ENCODE peak calls at places on chromosomes 11 and 22, in ten cellular contexts. One of them, this sample, is unnamed.

GRCh38 chr11:30987819-30988218 is 381.7 kb downstream of the DCDC1 start:
- DNase-seq in mucosa of descending colon: no peak
- DNase-seq in astrocyte of the spinal cord: no peak
- DNase-seq in SK-N-DZ: no peak
- DNase-seq in RCC 7860: no peak
- DNase-seq in NCI-H748 treated with DMSO at 0.1 percent for 48 hours: no peak
- DNase-seq in NB4: no peak
- DNase-seq in endothelial cell: no peak
- DNase-seq in NCI-H2029 treated with DMSO at 0.1 percent for 48 hours: no peak
- DNase-seq in stimulated activated CD8-positive, alpha-beta memory T cell treated with anti-CD3 and anti-CD28 coated beads, Interleukin-15, amount 100 ng/mL, for 4 hours: no peak
- DNase-seq in this sample: no peak

GRCh38 chr22:49464024-49464423 is 363.6 kb downstream of the BRD1 start:
- DNase-seq in RCC 7860: no peak
- DNase-seq in mucosa of descending colon: no peak
- DNase-seq in NCI-H2029 treated with DMSO at 0.1 percent for 48 hours: peak
- DNase-seq in NCI-H748 treated with DMSO at 0.1 percent for 48 hours: peak
- DNase-seq in endothelial cell: no peak
- DNase-seq in SK-N-DZ: no peak
- DNase-seq in stimulated activated CD8-positive, alpha-beta memory T cell treated with anti-CD3 and anti-CD28 coated beads, Interleukin-15, amount 100 ng/mL, for 4 hours: no peak
- DNase-seq in NB4: no peak
- DNase-seq in astrocyte of the spinal cord: no peak
- DNase-seq in this sample: no peak

GRCh38 chr22:34812631-34813030 is 253.3 kb upstream of the ISX start:
- DNase-seq in RCC 7860: peak
- DNase-seq in NB4: no peak
- DNase-seq in NCI-H2029 treated with DMSO at 0.1 percent for 48 hours: no peak
- DNase-seq in SK-N-DZ: no peak
- DNase-seq in stimulated activated CD8-positive, alpha-beta memory T cell treated with anti-CD3 and anti-CD28 coated beads, Interleukin-15, amount 100 ng/mL, for 4 hours: no peak
- DNase-seq in astrocyte of the spinal cord: peak
- DNase-seq in NCI-H748 treated with DMSO at 0.1 percent for 48 hours: no peak
- DNase-seq in mucosa of descending colon: no peak
- DNase-seq in endothelial cell: no peak
- DNase-seq in this sample: no peak

GRCh38 chr22:35568751-35569725 is 28.4 kb downstream of the RASD2 start:
- DNase-seq in NCI-H748 treated with DMSO at 0.1 percent for 48 hours: no peak
- DNase-seq in mucosa of descending colon: no peak
- DNase-seq in RCC 7860: peak
- DNase-seq in SK-N-DZ: no peak
- DNase-seq in endothelial cell: no peak
- DNase-seq in NCI-H2029 treated with DMSO at 0.1 percent for 48 hours: no peak
- DNase-seq in NB4: no peak
- DNase-seq in stimulated activated CD8-positive, alpha-beta memory T cell treated with anti-CD3 and anti-CD28 coated beads, Interleukin-15, amount 100 ng/mL, for 4 hours: no peak
- DNase-seq in astrocyte of the spinal cord: peak
- DNase-seq in this sample: no peak

GRCh38 chr22:41598891-41599635 is 9.4 kb upstream of the PMM1 start:
- DNase-seq in RCC 7860: no peak
- DNase-seq in NCI-H748 treated with DMSO at 0.1 percent for 48 hours: no peak
- DNase-seq in astrocyte of the spinal cord: no peak
- DNase-seq in NCI-H2029 treated with DMSO at 0.1 percent for 48 hours: no peak
- DNase-seq in NB4: no peak
- DNase-seq in stimulated activated CD8-positive, alpha-beta memory T cell treated with anti-CD3 and anti-CD28 coated beads, Interleukin-15, amount 100 ng/mL, for 4 hours: no peak
- DNase-seq in SK-N-DZ: no peak
- DNase-seq in mucosa of descending colon: no peak
- DNase-seq in endothelial cell: no peak
- DNase-seq in this sample: no peak

GRCh38 chr11:94737171-94737611 is 31.0 kb upstream of the AMOTL1 start:
- DNase-seq in SK-N-DZ: no peak
- DNase-seq in astrocyte of the spinal cord: peak
- DNase-seq in RCC 7860: peak
- DNase-seq in stimulated activated CD8-positive, alpha-beta memory T cell treated with anti-CD3 and anti-CD28 coated beads, Interleukin-15, amount 100 ng/mL, for 4 hours: no peak
- DNase-seq in endothelial cell: no peak
- DNase-seq in mucosa of descending colon: no peak
- DNase-seq in NCI-H748 treated with DMSO at 0.1 percent for 48 hours: no peak
- DNase-seq in NB4: no peak
- DNase-seq in NCI-H2029 treated with DMSO at 0.1 percent for 48 hours: no peak
- DNase-seq in this sample: no peak

GRCh38 chr11:62926669-62927455 is 5.7 kb upstream of the CHRM1 start:
- DNase-seq in endothelial cell: no peak
- DNase-seq in NCI-H2029 treated with DMSO at 0.1 percent for 48 hours: no peak
- DNase-seq in astrocyte of the spinal cord: no peak
- DNase-seq in stimulated activated CD8-positive, alpha-beta memory T cell treated with anti-CD3 and anti-CD28 coated beads, Interleukin-15, amount 100 ng/mL, for 4 hours: no peak
- DNase-seq in NB4: no peak
- DNase-seq in RCC 7860: no peak
- DNase-seq in mucosa of descending colon: no peak
- DNase-seq in NCI-H748 treated with DMSO at 0.1 percent for 48 hours: no peak
- DNase-seq in SK-N-DZ: no peak
- DNase-seq in this sample: no peak

GRCh38 chr11:130449996-130450419 is 1.6 kb downstream of the ADAMTS15 start:
- DNase-seq in NB4: peak
- DNase-seq in NCI-H748 treated with DMSO at 0.1 percent for 48 hours: no peak
- DNase-seq in mucosa of descending colon: peak
- DNase-seq in stimulated activated CD8-positive, alpha-beta memory T cell treated with anti-CD3 and anti-CD28 coated beads, Interleukin-15, amount 100 ng/mL, for 4 hours: no peak
- DNase-seq in astrocyte of the spinal cord: peak
- DNase-seq in SK-N-DZ: no peak
- DNase-seq in RCC 7860: no peak
- DNase-seq in endothelial cell: peak
- DNase-seq in NCI-H2029 treated with DMSO at 0.1 percent for 48 hours: no peak
- DNase-seq in this sample: peak

GRCh38 chr11:23211221-23211620 is 350.9 kb upstream of the CCDC179 start:
- DNase-seq in mucosa of descending colon: no peak
- DNase-seq in SK-N-DZ: no peak
- DNase-seq in endothelial cell: no peak
- DNase-seq in NCI-H748 treated with DMSO at 0.1 percent for 48 hours: no peak
- DNase-seq in NCI-H2029 treated with DMSO at 0.1 percent for 48 hours: no peak
- DNase-seq in stimulated activated CD8-positive, alpha-beta memory T cell treated with anti-CD3 and anti-CD28 coated beads, Interleukin-15, amount 100 ng/mL, for 4 hours: no peak
- DNase-seq in astrocyte of the spinal cord: peak
- DNase-seq in RCC 7860: peak
- DNase-seq in NB4: no peak
- DNase-seq in this sample: no peak

GRCh38 chr11:124934862-124935547 is 842 bp downstream of the HEPACAM start:
- DNase-seq in stimulated activated CD8-positive, alpha-beta memory T cell treated with anti-CD3 and anti-CD28 coated beads, Interleukin-15, amount 100 ng/mL, for 4 hours: no peak
- DNase-seq in SK-N-DZ: no peak
- DNase-seq in mucosa of descending colon: no peak
- DNase-seq in NCI-H748 treated with DMSO at 0.1 percent for 48 hours: no peak
- DNase-seq in NB4: no peak
- DNase-seq in endothelial cell: no peak
- DNase-seq in RCC 7860: peak
- DNase-seq in astrocyte of the spinal cord: peak
- DNase-seq in NCI-H2029 treated with DMSO at 0.1 percent for 48 hours: no peak
- DNase-seq in this sample: no peak

GRCh38 chr22:49334589-49334873 is 493.1 kb downstream of the BRD1 start:
- DNase-seq in NCI-H2029 treated with DMSO at 0.1 percent for 48 hours: no peak
- DNase-seq in endothelial cell: no peak
- DNase-seq in stimulated activated CD8-positive, alpha-beta memory T cell treated with anti-CD3 and anti-CD28 coated beads, Interleukin-15, amount 100 ng/mL, for 4 hours: no peak
- DNase-seq in astrocyte of the spinal cord: no peak
- DNase-seq in SK-N-DZ: no peak
- DNase-seq in RCC 7860: no peak
- DNase-seq in NB4: no peak
- DNase-seq in mucosa of descending colon: no peak
- DNase-seq in NCI-H748 treated with DMSO at 0.1 percent for 48 hours: no peak
- DNase-seq in this sample: no peak

GRCh38 chr22:21593406-21594232 is 26.1 kb downstream of the UBE2L3 start:
- DNase-seq in NCI-H748 treated with DMSO at 0.1 percent for 48 hours: no peak
- DNase-seq in mucosa of descending colon: no peak
- DNase-seq in endothelial cell: peak
- DNase-seq in NCI-H2029 treated with DMSO at 0.1 percent for 48 hours: no peak
- DNase-seq in RCC 7860: no peak
- DNase-seq in SK-N-DZ: no peak
- DNase-seq in astrocyte of the spinal cord: no peak
- DNase-seq in stimulated activated CD8-positive, alpha-beta memory T cell treated with anti-CD3 and anti-CD28 coated beads, Interleukin-15, amount 100 ng/mL, for 4 hours: no peak
- DNase-seq in NB4: no peak
- DNase-seq in this sample: no peak

GRCh38 chr11:56637500-56637899 is 4.7 kb downstream of the OR5AP2 start:
- DNase-seq in stimulated activated CD8-positive, alpha-beta memory T cell treated with anti-CD3 and anti-CD28 coated beads, Interleukin-15, amount 100 ng/mL, for 4 hours: no peak
- DNase-seq in endothelial cell: no peak
- DNase-seq in NCI-H748 treated with DMSO at 0.1 percent for 48 hours: peak
- DNase-seq in NCI-H2029 treated with DMSO at 0.1 percent for 48 hours: no peak
- DNase-seq in mucosa of descending colon: no peak
- DNase-seq in RCC 7860: no peak
- DNase-seq in astrocyte of the spinal cord: no peak
- DNase-seq in SK-N-DZ: no peak
- DNase-seq in NB4: no peak
- DNase-seq in this sample: no peak

GRCh38 chr11:65786786-65787636 is at the start of gene OVOL1:
- DNase-seq in NCI-H748 treated with DMSO at 0.1 percent for 48 hours: peak
- DNase-seq in mucosa of descending colon: peak
- DNase-seq in RCC 7860: no peak
- DNase-seq in endothelial cell: no peak
- DNase-seq in SK-N-DZ: no peak
- DNase-seq in NB4: no peak
- DNase-seq in NCI-H2029 treated with DMSO at 0.1 percent for 48 hours: peak
- DNase-seq in astrocyte of the spinal cord: no peak
- DNase-seq in stimulated activated CD8-positive, alpha-beta memory T cell treated with anti-CD3 and anti-CD28 coated beads, Interleukin-15, amount 100 ng/mL, for 4 hours: peak
- DNase-seq in this sample: no peak

GRCh38 chr11:87127131-87127530 is 89.4 kb downstream of the TMEM135 start:
- DNase-seq in endothelial cell: no peak
- DNase-seq in RCC 7860: no peak
- DNase-seq in NB4: no peak
- DNase-seq in mucosa of descending colon: no peak
- DNase-seq in NCI-H2029 treated with DMSO at 0.1 percent for 48 hours: no peak
- DNase-seq in stimulated activated CD8-positive, alpha-beta memory T cell treated with anti-CD3 and anti-CD28 coated beads, Interleukin-15, amount 100 ng/mL, for 4 hours: no peak
- DNase-seq in SK-N-DZ: no peak
- DNase-seq in astrocyte of the spinal cord: no peak
- DNase-seq in NCI-H748 treated with DMSO at 0.1 percent for 48 hours: no peak
- DNase-seq in this sample: no peak

GRCh38 chr22:49937758-49938564 is 19.5 kb downstream of the CRELD2 start:
- DNase-seq in NB4: no peak
- DNase-seq in endothelial cell: peak
- DNase-seq in mucosa of descending colon: peak
- DNase-seq in RCC 7860: no peak
- DNase-seq in stimulated activated CD8-positive, alpha-beta memory T cell treated with anti-CD3 and anti-CD28 coated beads, Interleukin-15, amount 100 ng/mL, for 4 hours: no peak
- DNase-seq in NCI-H2029 treated with DMSO at 0.1 percent for 48 hours: no peak
- DNase-seq in SK-N-DZ: no peak
- DNase-seq in astrocyte of the spinal cord: no peak
- DNase-seq in NCI-H748 treated with DMSO at 0.1 percent for 48 hours: no peak
- DNase-seq in this sample: no peak

GRCh38 chr22:48098936-48099245 is 1336.4 kb downstream of the TBC1D22A start:
- DNase-seq in NCI-H748 treated with DMSO at 0.1 percent for 48 hours: no peak
- DNase-seq in endothelial cell: no peak
- DNase-seq in NCI-H2029 treated with DMSO at 0.1 percent for 48 hours: no peak
- DNase-seq in SK-N-DZ: no peak
- DNase-seq in astrocyte of the spinal cord: no peak
- DNase-seq in NB4: no peak
- DNase-seq in mucosa of descending colon: no peak
- DNase-seq in RCC 7860: no peak
- DNase-seq in stimulated activated CD8-positive, alpha-beta memory T cell treated with anti-CD3 and anti-CD28 coated beads, Interleukin-15, amount 100 ng/mL, for 4 hours: no peak
- DNase-seq in this sample: peak

GRCh38 chr22:37012262-37012904 is 6.9 kb downstream of the TST start:
- DNase-seq in RCC 7860: no peak
- DNase-seq in NCI-H2029 treated with DMSO at 0.1 percent for 48 hours: no peak
- DNase-seq in NB4: no peak
- DNase-seq in NCI-H748 treated with DMSO at 0.1 percent for 48 hours: no peak
- DNase-seq in SK-N-DZ: no peak
- DNase-seq in mucosa of descending colon: peak
- DNase-seq in endothelial cell: no peak
- DNase-seq in astrocyte of the spinal cord: no peak
- DNase-seq in stimulated activated CD8-positive, alpha-beta memory T cell treated with anti-CD3 and anti-CD28 coated beads, Interleukin-15, amount 100 ng/mL, for 4 hours: no peak
- DNase-seq in this sample: no peak

GRCh38 chr11:70628881-70629844 is 230.8 kb downstream of the CTTN start:
- DNase-seq in endothelial cell: no peak
- DNase-seq in SK-N-DZ: no peak
- DNase-seq in astrocyte of the spinal cord: no peak
- DNase-seq in stimulated activated CD8-positive, alpha-beta memory T cell treated with anti-CD3 and anti-CD28 coated beads, Interleukin-15, amount 100 ng/mL, for 4 hours: no peak
- DNase-seq in NB4: peak
- DNase-seq in mucosa of descending colon: peak
- DNase-seq in RCC 7860: no peak
- DNase-seq in NCI-H748 treated with DMSO at 0.1 percent for 48 hours: peak
- DNase-seq in NCI-H2029 treated with DMSO at 0.1 percent for 48 hours: no peak
- DNase-seq in this sample: no peak

GRCh38 chr11:86119062-86119461 is 50.2 kb upstream of the PICALM start:
- DNase-seq in NCI-H748 treated with DMSO at 0.1 percent for 48 hours: no peak
- DNase-seq in NCI-H2029 treated with DMSO at 0.1 percent for 48 hours: no peak
- DNase-seq in RCC 7860: no peak
- DNase-seq in astrocyte of the spinal cord: no peak
- DNase-seq in endothelial cell: no peak
- DNase-seq in NB4: no peak
- DNase-seq in mucosa of descending colon: no peak
- DNase-seq in SK-N-DZ: no peak
- DNase-seq in stimulated activated CD8-positive, alpha-beta memory T cell treated with anti-CD3 and anti-CD28 coated beads, Interleukin-15, amount 100 ng/mL, for 4 hours: no peak
- DNase-seq in this sample: no peak

GRCh38 chr22:35409783-35410662 is 10.1 kb downstream of the MCM5 start:
- DNase-seq in endothelial cell: no peak
- DNase-seq in NCI-H2029 treated with DMSO at 0.1 percent for 48 hours: no peak
- DNase-seq in NB4: peak
- DNase-seq in astrocyte of the spinal cord: no peak
- DNase-seq in SK-N-DZ: no peak
- DNase-seq in mucosa of descending colon: no peak
- DNase-seq in NCI-H748 treated with DMSO at 0.1 percent for 48 hours: no peak
- DNase-seq in RCC 7860: no peak
- DNase-seq in stimulated activated CD8-positive, alpha-beta memory T cell treated with anti-CD3 and anti-CD28 coated beads, Interleukin-15, amount 100 ng/mL, for 4 hours: no peak
- DNase-seq in this sample: no peak

GRCh38 chr11:22521226-22521625 is 104.4 kb downstream of the FANCF start:
- DNase-seq in NCI-H2029 treated with DMSO at 0.1 percent for 48 hours: no peak
- DNase-seq in NB4: peak
- DNase-seq in mucosa of descending colon: no peak
- DNase-seq in endothelial cell: no peak
- DNase-seq in RCC 7860: peak
- DNase-seq in stimulated activated CD8-positive, alpha-beta memory T cell treated with anti-CD3 and anti-CD28 coated beads, Interleukin-15, amount 100 ng/mL, for 4 hours: no peak
- DNase-seq in NCI-H748 treated with DMSO at 0.1 percent for 48 hours: no peak
- DNase-seq in astrocyte of the spinal cord: peak
- DNase-seq in SK-N-DZ: peak
- DNase-seq in this sample: no peak

GRCh38 chr11:70682760-70683159 is 284.4 kb downstream of the CTTN start:
- DNase-seq in NCI-H2029 treated with DMSO at 0.1 percent for 48 hours: no peak
- DNase-seq in SK-N-DZ: no peak
- DNase-seq in NCI-H748 treated with DMSO at 0.1 percent for 48 hours: no peak
- DNase-seq in astrocyte of the spinal cord: no peak
- DNase-seq in mucosa of descending colon: no peak
- DNase-seq in endothelial cell: no peak
- DNase-seq in RCC 7860: no peak
- DNase-seq in NB4: no peak
- DNase-seq in stimulated activated CD8-positive, alpha-beta memory T cell treated with anti-CD3 and anti-CD28 coated beads, Interleukin-15, amount 100 ng/mL, for 4 hours: no peak
- DNase-seq in this sample: no peak

GRCh38 chr11:108527382-108527781 is 29.2 kb upstream of the POGLUT3 start:
- DNase-seq in mucosa of descending colon: no peak
- DNase-seq in endothelial cell: no peak
- DNase-seq in stimulated activated CD8-positive, alpha-beta memory T cell treated with anti-CD3 and anti-CD28 coated beads, Interleukin-15, amount 100 ng/mL, for 4 hours: no peak
- DNase-seq in NB4: no peak
- DNase-seq in NCI-H2029 treated with DMSO at 0.1 percent for 48 hours: no peak
- DNase-seq in SK-N-DZ: no peak
- DNase-seq in NCI-H748 treated with DMSO at 0.1 percent for 48 hours: no peak
- DNase-seq in RCC 7860: no peak
- DNase-seq in astrocyte of the spinal cord: no peak
- DNase-seq in this sample: no peak

GRCh38 chr11:13857828-13858227 is 104.7 kb upstream of the SPON1 start:
- DNase-seq in mucosa of descending colon: no peak
- DNase-seq in NCI-H2029 treated with DMSO at 0.1 percent for 48 hours: peak
- DNase-seq in stimulated activated CD8-positive, alpha-beta memory T cell treated with anti-CD3 and anti-CD28 coated beads, Interleukin-15, amount 100 ng/mL, for 4 hours: no peak
- DNase-seq in RCC 7860: no peak
- DNase-seq in astrocyte of the spinal cord: no peak
- DNase-seq in SK-N-DZ: no peak
- DNase-seq in endothelial cell: no peak
- DNase-seq in NCI-H748 treated with DMSO at 0.1 percent for 48 hours: no peak
- DNase-seq in NB4: no peak
- DNase-seq in this sample: no peak

GRCh38 chr11:43508511-43508918 is 149.8 kb downstream of the TTC17 start:
- DNase-seq in SK-N-DZ: peak
- DNase-seq in NB4: peak
- DNase-seq in endothelial cell: no peak
- DNase-seq in mucosa of descending colon: peak
- DNase-seq in astrocyte of the spinal cord: peak
- DNase-seq in RCC 7860: peak
- DNase-seq in NCI-H748 treated with DMSO at 0.1 percent for 48 hours: no peak
- DNase-seq in stimulated activated CD8-positive, alpha-beta memory T cell treated with anti-CD3 and anti-CD28 coated beads, Interleukin-15, amount 100 ng/mL, for 4 hours: no peak
- DNase-seq in NCI-H2029 treated with DMSO at 0.1 percent for 48 hours: no peak
- DNase-seq in this sample: no peak

GRCh38 chr22:43346521-43346929 is 3.4 kb upstream of the SCUBE1 start:
- DNase-seq in RCC 7860: peak
- DNase-seq in NCI-H2029 treated with DMSO at 0.1 percent for 48 hours: no peak
- DNase-seq in NCI-H748 treated with DMSO at 0.1 percent for 48 hours: no peak
- DNase-seq in astrocyte of the spinal cord: no peak
- DNase-seq in SK-N-DZ: peak
- DNase-seq in stimulated activated CD8-positive, alpha-beta memory T cell treated with anti-CD3 and anti-CD28 coated beads, Interleukin-15, amount 100 ng/mL, for 4 hours: peak
- DNase-seq in endothelial cell: peak
- DNase-seq in mucosa of descending colon: peak
- DNase-seq in NB4: peak
- DNase-seq in this sample: peak

GRCh38 chr11:77208535-77208934 is 80.5 kb downstream of the MYO7A start:
- DNase-seq in NB4: no peak
- DNase-seq in endothelial cell: no peak
- DNase-seq in mucosa of descending colon: no peak
- DNase-seq in stimulated activated CD8-positive, alpha-beta memory T cell treated with anti-CD3 and anti-CD28 coated beads, Interleukin-15, amount 100 ng/mL, for 4 hours: no peak
- DNase-seq in NCI-H748 treated with DMSO at 0.1 percent for 48 hours: no peak
- DNase-seq in SK-N-DZ: no peak
- DNase-seq in astrocyte of the spinal cord: no peak
- DNase-seq in NCI-H2029 treated with DMSO at 0.1 percent for 48 hours: no peak
- DNase-seq in RCC 7860: no peak
- DNase-seq in this sample: no peak

This sample was measured in ascending aorta.